ENCODE peak calls at places on chromosomes 7 and 10, in eight cellular contexts. M, Q, K, X, D, G, U and I are unnamed samples. For H3K27me3, the result is how much of the 10 kb centered on the place peaks cover.

GRCh38 chr7:71780282-71780681 is 631.9 kb downstream of the CALN1 start:
- DNase-seq in G (no peak), D (no peak), K (no peak), Q (no peak), X (no peak), U (no peak), M (no peak), I (no peak)

GRCh38 chr7:25389489-25390106 is 161.3 kb upstream of the NPVF start:
- DNase-seq in K (no peak), G (peak), X (no peak), Q (no peak), D (no peak), M (no peak), U (no peak), I (peak)

GRCh38 chr7:42002654-42003053 is 234.4 kb downstream of the GLI3 start:
- DNase-seq in D (no peak), G (no peak), Q (no peak), U (no peak), K (no peak), M (no peak), X (no peak), I (no peak)

GRCh38 chr7:106618480-106618879 is 42.5 kb downstream of the CCDC71L start:
- DNase-seq in U (no peak), Q (no peak), G (peak), M (no peak), X (no peak), K (no peak), D (no peak), I (no peak)

GRCh38 chr10:49194212-49194920 is 6.2 kb upstream of the TMEM273 start:
- DNase-seq in D (no peak), X (no peak), Q (no peak), M (no peak), G (no peak), U (no peak), K (no peak), I (no peak)

GRCh38 chr10:64397125-64397524 is 875.9 kb downstream of the REEP3 start:
- DNase-seq in M (no peak), U (no peak), X (no peak), G (no peak), D (no peak), Q (no peak), K (no peak), I (no peak)

GRCh38 chr10:104925232-104925851 is 284.3 kb downstream of the SORCS3 start:
- DNase-seq in K (no peak), Q (peak), D (no peak), G (peak), X (no peak), U (no peak), M (peak), I (peak)

GRCh38 chr10:8130973-8131911 is 76.8 kb downstream of the GATA3 start:
- DNase-seq in D (no peak), K (no peak), X (no peak), G (no peak), M (no peak), U (no peak), Q (no peak), I (no peak)

GRCh38 chr10:49177391-49178355 is 10.5 kb downstream of the TMEM273 start:
- DNase-seq in M (peak), D (peak), K (no peak), Q (no peak), G (no peak), X (no peak), U (no peak), I (no peak)

GRCh38 chr7:142420554-142421362 is 162.9 kb upstream of the PRSS58 start:
- DNase-seq in X (no peak), M (no peak), K (no peak), G (peak), D (no peak), U (no peak), Q (peak), I (peak)

GRCh38 chr10:90966146-90966545 is 45.3 kb upstream of the ANKRD1 start:
- DNase-seq in U (no peak), Q (no peak), D (no peak), M (no peak), G (no peak), K (no peak), X (no peak), I (no peak)

GRCh38 chr7:31073486-31074383 is 21.6 kb downstream of the ADCYAP1R1 start:
- DNase-seq in Q (no peak), X (peak), K (no peak), D (no peak), M (peak), G (no peak), U (no peak), I (no peak)

GRCh38 chr10:77873558-77874380 is 52.8 kb downstream of the DLG5 start:
- DNase-seq in Q (no peak), K (no peak), D (peak), X (peak), G (no peak), M (no peak), U (peak), I (no peak)

GRCh38 chr7:19116121-19117080 is 1.0 kb downstream of the TWIST1 start:
- DNase-seq in G (peak), M (no peak), U (peak), D (no peak), X (peak), Q (peak), K (no peak), I (peak)
- H3K27me3 ChIP-seq in G (under half), M (half or more), U (under half), D (under half), X (under half), Q (half or more), K (half or more), I (half or more)

GRCh38 chr10:98033515-98033914 is 3.1 kb upstream of the CRTAC1 start:
- DNase-seq in K (no peak), X (no peak), D (no peak), U (no peak), G (no peak), M (no peak), Q (no peak), I (no peak)

GRCh38 chr10:98035599-98035998 is 5.2 kb upstream of the CRTAC1 start:
- DNase-seq in U (no peak), G (no peak), K (no peak), M (no peak), D (no peak), X (no peak), Q (no peak), I (no peak)

GRCh38 chr10:98041352-98042043 is 11.1 kb upstream of the CRTAC1 start:
- DNase-seq in D (peak), Q (peak), X (peak), M (peak), K (peak), G (peak), U (no peak), I (peak)

GRCh38 chr10:98039690-98040381 is 9.4 kb upstream of the CRTAC1 start:
- DNase-seq in Q (no peak), X (no peak), M (no peak), G (no peak), K (no peak), D (no peak), U (no peak), I (no peak)

GRCh38 chr10:98038333-98038732 is 7.9 kb upstream of the CRTAC1 start:
- DNase-seq in G (no peak), D (no peak), U (no peak), M (no peak), X (no peak), Q (peak), K (no peak), I (peak)
- H3K27me3 ChIP-seq in G (half or more), D (under half), U (under half), M (half or more), X (under half), Q (half or more), K (half or more), I (half or more)

GRCh38 chr7:69620650-69621049 is 22.4 kb downstream of the AUTS2 start:
- DNase-seq in D (no peak), X (no peak), U (no peak), G (no peak), K (no peak), Q (no peak), M (no peak), I (no peak)
- H3K27me3 ChIP-seq in D (under half), X (under half), U (under half), G (under half), K (under half), Q (under half), M (under half), I (half or more)

DNA sequence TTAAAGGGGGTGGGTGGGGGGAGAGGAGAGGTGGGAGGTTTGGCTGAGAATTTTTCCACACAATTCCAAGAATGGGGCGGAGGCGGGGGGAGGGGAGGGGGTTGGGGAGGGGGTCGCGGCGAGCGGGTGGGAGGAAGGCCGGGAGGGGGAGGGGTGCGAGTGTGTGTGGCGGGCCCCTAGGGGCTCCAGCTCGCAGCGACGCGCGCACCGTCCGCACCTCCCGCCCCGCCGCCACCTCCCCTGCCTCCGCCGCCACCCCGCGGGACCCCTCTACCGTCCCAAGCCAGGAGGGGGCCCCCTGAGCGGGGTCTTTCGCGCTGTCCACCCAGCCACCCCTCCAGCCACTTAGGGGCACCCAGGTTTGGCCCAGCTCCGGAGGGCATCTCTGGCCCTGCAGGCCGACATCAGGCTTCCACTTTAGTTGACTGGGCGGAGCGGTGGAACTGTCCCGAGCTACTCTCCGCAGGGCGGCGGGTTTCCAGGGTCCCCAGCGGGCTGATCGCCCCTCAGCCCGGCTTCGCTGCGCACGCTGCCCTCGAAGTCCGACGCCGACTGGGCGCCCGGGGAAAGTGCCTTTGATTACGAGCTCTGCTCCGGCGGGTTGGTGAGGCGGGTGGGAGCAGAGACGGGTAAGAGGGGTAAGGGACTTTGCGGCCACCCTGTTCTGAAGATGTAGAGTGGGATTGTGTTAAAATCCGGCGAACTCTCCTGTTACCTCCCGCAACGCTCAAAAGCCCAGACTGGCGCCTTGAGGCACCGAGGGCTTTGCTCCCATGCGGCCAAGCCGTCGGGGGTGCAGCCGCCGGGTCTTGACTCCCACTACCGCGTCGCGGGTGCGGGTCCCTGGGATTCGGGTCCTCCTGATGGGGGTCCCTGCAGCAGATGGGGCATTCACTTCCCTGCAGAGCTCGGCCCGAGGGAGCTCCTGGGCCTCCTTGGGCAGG is 1.8 kb upstream of the VAX1 start:
- DNase-seq in K (no peak), U (no peak), Q (peak), X (no peak), M (no peak), G (no peak), D (no peak), I (peak)
- H3K27me3 ChIP-seq in K (half or more), U (under half), Q (half or more), X (half or more), M (half or more), G (half or more), D (under half), I (half or more)

GRCh38 chr7:151260883-151261282 is 12.4 kb upstream of the SMARCD3 start:
- DNase-seq in M (no peak), G (no peak), X (no peak), D (no peak), K (no peak), U (peak), Q (no peak), I (no peak)
- H3K27me3 ChIP-seq in M (under half), G (under half), X (under half), D (under half), K (under half), U (under half), Q (under half), I (under half)

DNA sequence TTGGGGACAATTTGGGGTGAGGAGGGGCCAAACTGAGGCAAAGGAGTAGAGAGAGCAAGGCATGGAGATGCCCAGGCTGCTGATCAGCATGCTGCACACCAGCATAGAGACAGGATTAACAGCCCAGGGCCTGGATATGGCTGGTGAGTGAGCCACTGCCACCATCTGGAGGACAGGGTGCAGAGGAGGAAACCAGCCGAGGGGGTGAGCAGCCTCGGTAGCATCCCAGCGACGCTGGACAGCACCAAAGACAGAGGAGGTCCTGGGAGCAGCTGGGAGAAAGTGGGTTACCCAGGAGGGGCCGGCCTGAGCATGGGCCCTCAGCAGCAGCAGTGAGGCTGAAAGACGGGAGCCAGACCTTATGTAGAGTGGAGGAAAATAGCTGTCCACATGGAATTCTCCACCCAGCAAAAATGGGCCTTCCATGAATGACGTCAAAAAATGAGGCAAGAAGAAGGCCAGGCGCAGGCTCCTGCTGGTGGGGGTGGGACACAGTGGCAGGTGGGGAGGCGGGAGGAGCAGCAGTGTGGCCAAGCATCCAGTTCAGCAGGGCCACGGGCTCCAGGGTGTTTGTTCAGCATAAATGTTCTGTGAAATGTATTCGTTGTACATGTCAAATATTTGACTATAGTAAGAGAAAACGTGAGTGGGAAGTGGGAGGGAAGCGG is 16.7 kb downstream of the RET start:
- DNase-seq in U (no peak), X (no peak), Q (peak), G (peak), D (no peak), M (no peak), K (no peak), I (peak)
- H3K27me3 ChIP-seq in U (under half), X (under half), Q (under half), G (under half), D (under half), M (half or more), K (under half), I (under half)

DNA sequence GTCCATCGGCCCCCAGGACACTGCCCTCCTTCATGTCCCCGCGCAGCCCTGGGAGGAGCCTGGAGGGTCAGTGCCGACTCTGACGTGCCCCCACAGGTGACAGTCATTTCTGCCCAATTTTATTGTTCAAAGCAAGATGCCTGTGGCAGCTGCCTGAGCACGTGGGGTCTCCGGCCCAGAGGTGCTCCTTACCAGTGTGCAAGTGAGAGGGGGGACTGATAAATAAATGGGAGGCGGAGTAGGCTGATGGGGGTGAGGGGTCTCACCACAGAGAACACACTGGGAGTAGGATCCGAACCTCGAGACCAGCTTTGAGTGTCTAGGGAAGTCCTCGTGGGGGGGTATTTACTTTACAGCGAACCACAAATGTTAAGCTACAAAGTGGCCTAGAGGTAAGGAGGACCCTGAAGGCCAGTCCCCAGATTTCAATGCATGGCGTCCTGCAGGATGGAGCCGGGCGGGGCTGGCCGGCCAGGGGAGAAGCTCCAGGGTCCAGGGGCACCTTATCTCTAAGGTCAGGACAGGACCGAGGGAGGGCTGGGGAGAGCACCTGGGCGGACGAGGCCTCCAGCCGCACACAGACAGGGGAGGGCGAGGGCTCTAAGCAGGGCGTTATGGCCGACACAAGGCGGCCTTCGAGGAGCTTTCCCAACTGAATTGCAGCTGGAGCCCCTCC is 96.2 kb upstream of the DIP2C start:
- DNase-seq in X (peak), Q (no peak), U (peak), M (no peak), G (no peak), K (no peak), D (no peak), I (peak)
- H3K27me3 ChIP-seq in X (under half), Q (under half), U (under half), M (under half), G (under half), K (under half), D (under half), I (under half)

DNA sequence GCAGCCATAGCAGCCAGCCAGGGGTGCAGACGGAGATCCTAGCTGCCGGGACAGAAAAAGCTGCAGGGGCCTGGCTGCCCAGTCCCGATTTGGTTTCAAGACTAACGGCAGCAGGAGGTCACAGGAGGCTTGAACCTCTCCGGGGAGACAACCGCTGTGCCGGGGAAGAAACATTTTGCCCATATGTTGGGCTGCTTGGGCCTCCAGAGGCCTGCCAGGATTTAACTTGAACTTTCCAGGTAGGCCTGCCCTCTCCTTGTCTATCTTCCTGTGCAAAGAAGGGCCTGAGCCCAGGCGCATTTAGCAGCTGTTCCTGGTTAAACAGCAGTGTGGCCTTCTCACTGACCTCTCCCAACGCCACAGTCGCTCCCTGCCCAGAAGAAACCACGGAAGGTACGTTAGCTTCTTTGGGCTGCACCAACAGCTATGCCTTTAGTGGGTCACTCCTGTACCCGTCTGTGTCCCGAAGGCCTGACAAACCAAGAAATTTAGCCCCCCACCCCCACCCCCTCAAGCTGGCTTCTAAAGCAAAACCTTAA is 17.1 kb upstream of the PTF1A start:
- DNase-seq in K (no peak), Q (no peak), U (no peak), X (no peak), M (no peak), D (no peak), G (no peak), I (no peak)
- H3K27me3 ChIP-seq in K (half or more), Q (half or more), U (under half), X (under half), M (half or more), D (under half), G (half or more), I (half or more)